ENCODE peak calls at places on chromosome 20, in four cellular contexts. S, L, W and P are unnamed samples. For H3K4me1, the result is how much of the 10 kb centered on the place peaks cover.

GRCh38 chr20:64246616-64247311 is 8.8 kb upstream of the PCMTD2 start:
- DNase-seq in L (no peak), S (no peak), W (no peak), P (no peak)

GRCh38 chr20:61773081-61773631 is 292.5 kb downstream of the TAF4 start:
- DNase-seq in L (no peak), W (no peak), S (no peak), P (no peak)

GRCh38 chr20:62642666-62643520 is 590 bp downstream of the SLCO4A1 start:
- DNase-seq in L (peak), S (peak), W (peak), P (no peak)

GRCh38 chr20:23195635-23196034 is 109.5 kb upstream of the CD93 start:
- DNase-seq in S (no peak), L (no peak), W (no peak), P (no peak)

GRCh38 chr20:63274381-63275228 is 2.0 kb downstream of the ARFGAP1 start:
- DNase-seq in S (no peak), L (no peak), W (no peak), P (no peak)

GRCh38 chr20:63854766-63855362 is 6.4 kb upstream of the ABHD16B start:
- DNase-seq in W (no peak), S (peak), L (no peak), P (no peak)

GRCh38 chr20:35387334-35387733 is 24.4 kb downstream of the UQCC1 start:
- DNase-seq in W (peak), S (no peak), L (peak), P (no peak)

GRCh38 chr20:20410678-20411077 is 42.8 kb downstream of the INSM1 start:
- DNase-seq in S (peak), W (no peak), L (no peak), P (peak)

GRCh38 chr20:41329435-41330342 is 10.9 kb upstream of the LPIN3 start:
- DNase-seq in L (peak), W (peak), S (no peak), P (peak)

GRCh38 chr20:37416202-37417145 is 70.5 kb downstream of the SRC start:
- DNase-seq in S (no peak), L (no peak), W (no peak), P (no peak)

GRCh38 chr20:45459606-45460005 is 9.9 kb upstream of the WFDC2 start:
- DNase-seq in L (no peak), S (no peak), W (no peak), P (no peak)

GRCh38 chr20:46820682-46821081 is 74.0 kb upstream of the EYA2 start:
- DNase-seq in L (peak), W (no peak), S (no peak), P (no peak)

GRCh38 chr20:60271597-60271996 is 313.4 kb downstream of the CDH26 start:
- DNase-seq in L (no peak), S (peak), W (no peak), P (no peak)

GRCh38 chr20:62814060-62814708 is 2.7 kb upstream of the COL9A3 start:
- DNase-seq in W (no peak), S (no peak), L (no peak), P (no peak)

GRCh38 chr20:54488442-54488841 is 13.0 kb downstream of the DOK5 start:
- DNase-seq in S (no peak), W (no peak), L (no peak), P (no peak)

GRCh38 chr20:20823469-20823868 is 111.0 kb upstream of the RALGAPA2 start:
- DNase-seq in S (no peak), L (no peak), W (no peak), P (no peak)

GRCh38 chr20:54345301-54345724 is 130.1 kb upstream of the DOK5 start:
- DNase-seq in L (peak), W (peak), S (no peak), P (no peak)

GRCh38 chr20:41643504-41643938 is 25.3 kb upstream of the CHD6 start:
- DNase-seq in L (peak), W (no peak), S (peak), P (peak)

GRCh38 chr20:20497242-20497985 is 129.5 kb downstream of the INSM1 start:
- DNase-seq in W (no peak), S (no peak), L (no peak), P (no peak)

GRCh38 chr20:34122274-34122980 is 10.4 kb upstream of the EIF2S2 start:
- DNase-seq in S (no peak), W (no peak), L (no peak), P (no peak)

GRCh38 chr20:34127787-34128186 is 15.7 kb upstream of the EIF2S2 start:
- DNase-seq in W (no peak), L (no peak), S (no peak), P (no peak)

GRCh38 chr20:34120213-34120612 is 8.2 kb upstream of the EIF2S2 start:
- DNase-seq in W (no peak), L (no peak), S (no peak), P (no peak)

GRCh38 chr20:34124469-34125249 is 12.6 kb upstream of the EIF2S2 start:
- DNase-seq in S (no peak), W (no peak), L (no peak), P (no peak)

GRCh38 chr20:34123309-34123708 is 11.3 kb upstream of the EIF2S2 start:
- DNase-seq in W (no peak), S (no peak), L (no peak), P (no peak)
- H2AFZ ChIP-seq in W (no peak), S (no peak), L (no peak), P (no peak)

GRCh38 chr20:24783631-24784492 is 165.2 kb upstream of the CST7 start:
- DNase-seq in W (no peak), S (peak), L (no peak), P (peak)
- TF ChIP-seq CTCF in W (no peak), S (peak), L (no peak), P (peak)

DNA sequence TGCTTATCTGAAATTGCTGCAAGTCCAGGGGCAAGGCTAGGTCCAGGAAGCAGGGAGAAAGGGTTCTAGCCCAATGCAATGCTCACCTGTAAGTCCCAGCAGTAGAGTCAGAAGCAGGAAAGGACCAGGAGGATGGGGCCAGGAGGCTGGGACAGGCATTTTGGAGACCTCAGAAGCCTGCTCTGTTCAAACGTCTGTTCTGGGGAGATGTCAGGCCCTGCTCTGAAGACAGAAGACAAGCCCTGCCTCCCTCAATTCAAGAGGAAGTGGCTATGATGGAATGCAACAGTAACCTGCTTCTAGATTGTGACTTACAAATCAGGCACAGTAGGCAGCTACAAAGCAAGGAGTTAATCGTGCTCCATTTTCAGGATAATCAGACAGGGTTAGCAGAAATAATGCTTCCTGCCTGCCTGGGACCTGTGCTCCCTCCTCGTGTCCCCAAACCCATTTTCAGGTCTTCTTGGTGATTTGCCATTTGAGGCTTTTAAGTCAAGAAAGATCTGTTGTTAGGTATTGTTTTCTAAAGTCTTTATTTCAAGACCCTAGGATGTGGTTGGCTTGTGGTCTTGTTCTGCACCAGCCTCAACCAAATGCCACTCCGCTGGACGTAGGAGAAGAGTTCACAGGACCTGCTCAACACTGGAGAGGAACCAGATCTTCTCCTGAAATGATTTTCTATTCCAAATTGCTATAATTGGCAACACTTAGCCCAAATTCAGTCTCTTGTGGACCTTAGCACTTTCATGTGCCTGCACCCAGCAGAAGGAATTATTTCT is at the start of gene SIRPG:
- DNase-seq in S (no peak), L (no peak), W (no peak), P (no peak)
- H3K4me1 ChIP-seq in S (under half), L (under half), W (under half), P (under half)

DNA sequence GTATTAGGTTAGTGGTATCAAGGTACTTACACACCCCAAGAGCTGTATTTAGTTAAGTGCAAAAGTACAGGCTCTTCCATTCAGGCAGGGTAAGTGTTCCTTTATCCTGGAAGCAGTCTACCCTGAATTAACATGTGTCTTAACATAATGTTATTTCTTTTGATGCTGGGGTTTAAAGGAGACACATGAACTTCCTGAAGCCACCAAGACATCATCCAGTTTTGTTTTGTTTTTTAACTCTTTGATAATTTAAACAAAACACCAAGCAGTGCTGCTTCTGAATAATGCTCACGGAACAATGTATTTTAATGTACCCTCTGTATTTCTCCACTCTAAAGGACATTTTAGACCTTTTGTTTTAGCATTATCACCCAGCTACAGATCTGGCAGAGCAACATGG is 50.5 kb upstream of the PLCB4 start:
- DNase-seq in W (no peak), S (no peak), L (no peak), P (no peak)
- H2AFZ ChIP-seq in W (no peak), S (no peak), L (peak), P (no peak)

GRCh38 chr20:31572701-31573554 is 32.2 kb upstream of the ID1 start:
- DNase-seq in W (peak), S (peak), L (peak), P (peak)

GRCh38 chr20:31572042-31572700 is 32.9 kb upstream of the ID1 start:
- DNase-seq in S (no peak), L (no peak), W (no peak), P (no peak)

GRCh38 chr20:31569163-31570020 is 35.7 kb upstream of the ID1 start:
- DNase-seq in L (peak), W (peak), S (peak), P (peak)

GRCh38 chr20:31570021-31570463 is 35.0 kb upstream of the ID1 start:
- DNase-seq in W (no peak), S (no peak), L (no peak), P (peak)

DNA sequence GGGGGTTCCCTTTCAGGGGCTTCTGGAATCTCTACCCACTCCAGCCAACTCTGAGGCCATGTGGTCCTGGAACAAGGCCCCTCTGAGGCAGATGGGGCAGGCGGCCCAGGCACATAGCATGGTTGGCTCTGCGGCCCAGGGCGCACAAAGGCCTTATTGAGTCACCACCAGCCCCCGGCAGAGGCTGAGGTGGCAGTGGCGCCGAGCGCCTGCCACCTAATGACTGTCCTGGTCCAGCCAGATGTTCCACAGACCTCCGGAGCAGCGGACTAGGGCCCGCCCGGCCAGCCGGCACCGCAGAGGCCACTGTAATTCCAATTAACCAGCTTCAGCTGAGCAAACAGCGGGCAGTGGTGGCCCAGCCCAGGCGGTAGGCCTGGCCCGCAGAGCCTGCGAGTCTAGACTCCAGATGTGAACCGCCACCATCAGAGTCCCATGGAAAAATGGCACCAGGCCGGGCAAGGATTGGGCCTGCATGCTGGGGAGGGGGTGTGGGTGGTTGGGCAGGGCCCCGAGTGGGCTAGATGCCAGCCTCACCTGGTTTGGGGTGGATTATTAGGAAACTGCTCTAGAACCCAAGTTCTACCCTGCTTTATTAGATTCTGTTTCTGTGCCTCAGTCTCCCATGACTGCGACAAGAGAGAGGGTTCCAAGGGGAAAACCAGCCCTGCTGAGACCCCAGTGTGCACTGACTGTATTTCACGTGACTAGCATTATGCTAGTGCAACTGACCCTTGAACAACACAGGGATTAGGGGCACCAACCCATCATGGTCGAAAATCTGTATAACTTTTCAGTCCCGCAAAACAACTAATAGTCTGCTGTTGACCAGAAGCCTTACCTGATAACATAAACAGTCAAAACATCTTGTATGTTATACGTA is 34.1 kb upstream of the ID1 start:
- DNase-seq in S (no peak), L (no peak), W (no peak), P (peak)
- TF ChIP-seq CTCF in S (no peak), L (no peak), W (no peak), P (no peak)

GRCh38 chr20:10927011-10927583 is 253.3 kb upstream of the JAG1 start:
- DNase-seq in S (no peak), L (no peak), W (no peak), P (no peak)

GRCh38 chr20:10922521-10922920 is 248.7 kb upstream of the JAG1 start:
- DNase-seq in W (peak), L (no peak), S (no peak), P (no peak)

GRCh38 chr20:10925767-10926166 is 252.0 kb upstream of the JAG1 start:
- DNase-seq in W (no peak), S (no peak), L (no peak), P (no peak)

GRCh38 chr20:10922941-10923340 is 249.1 kb upstream of the JAG1 start:
- DNase-seq in W (peak), L (peak), S (no peak), P (peak)

GRCh38 chr20:10924628-10925266 is 250.9 kb upstream of the JAG1 start:
- DNase-seq in L (peak), S (no peak), W (peak), P (peak)
- H3K4me1 ChIP-seq in L (under half), S (under half), W (under half), P (under half)